ENCODE peak calls at places on chromosome 13, in five cellular contexts. U is astrocyte of the cerebellum, V is K562, G is lower leg skin, O is breast epithelium. L is an unnamed sample.

GRCh38 chr13:46715363-46715762 is 81.6 kb downstream of the ESD start:
- DNase-seq in U (no peak), V (no peak), G (no peak), O (no peak), L (no peak)

GRCh38 chr13:51826606-51827005 is 18.4 kb downstream of the TMEM272 start:
- DNase-seq in U (no peak), V (no peak), G (no peak), O (peak), L (no peak)

GRCh38 chr13:66578305-66578704 is 651.8 kb downstream of the PCDH9 start:
- DNase-seq in U (no peak), V (no peak), G (no peak), O (no peak), L (no peak)

GRCh38 chr13:38262211-38262610 is 87.4 kb upstream of the UFM1 start:
- DNase-seq in U (no peak), V (no peak), G (no peak), O (no peak), L (no peak)

GRCh38 chr13:60032836-60033235 is 130.9 kb downstream of the DIAPH3 start:
- DNase-seq in U (no peak), V (no peak), G (no peak), O (no peak), L (no peak)

GRCh38 chr13:79779761-79780160 is 298.8 kb downstream of the NDFIP2 start:
- DNase-seq in U (no peak), V (no peak), G (no peak), O (peak), L (no peak)

GRCh38 chr13:97226013-97226412 is 3.9 kb downstream of the MBNL2 start:
- DNase-seq in U (no peak), V (peak), G (no peak), O (no peak), L (peak)

GRCh38 chr13:112977525-112977924 is 8.5 kb downstream of the MCF2L start:
- DNase-seq in U (no peak), V (no peak), G (no peak), O (no peak), L (no peak)

GRCh38 chr13:73387318-73387717 is 328.5 kb downstream of the KLF5 start:
- DNase-seq in U (no peak), V (no peak), G (no peak), O (no peak), L (no peak)

GRCh38 chr13:102122147-102122546 is 279.7 kb downstream of the FGF14 start:
- DNase-seq in U (no peak), V (no peak), G (no peak), O (no peak), L (no peak)

GRCh38 chr13:38670627-38671026 is 16.2 kb upstream of the FREM2 start:
- DNase-seq in U (peak), V (no peak), G (no peak), O (no peak), L (no peak)

GRCh38 chr13:99376924-99377323 is 69.7 kb upstream of the GPR183 start:
- DNase-seq in U (no peak), V (no peak), G (peak), O (no peak), L (no peak)

GRCh38 chr13:74288361-74288911 is 154.2 kb upstream of the KLF12 start:
- DNase-seq in U (no peak), V (no peak), G (peak), O (no peak), L (peak)

GRCh38 chr13:51449018-51449417 is 3.8 kb downstream of the INTS6 start:
- DNase-seq in U (no peak), V (no peak), G (no peak), O (no peak), L (no peak)

GRCh38 chr13:51861728-51862300 is at the start of gene CCDC70:
- DNase-seq in U (no peak), V (peak), G (no peak), O (no peak), L (no peak)

GRCh38 chr13:48160879-48161278 is 66.0 kb upstream of the MED4 start:
- DNase-seq in U (no peak), V (peak), G (peak), O (no peak), L (no peak)

GRCh38 chr13:88800505-88800904 is 1129.3 kb downstream of the SLITRK5 start:
- DNase-seq in U (no peak), V (no peak), G (no peak), O (no peak), L (no peak)

GRCh38 chr13:72004975-72005374 is 138.0 kb upstream of the DACH1 start:
- DNase-seq in U (peak), V (no peak), G (no peak), O (no peak), L (no peak)

GRCh38 chr13:112857914-112858490 is 111.0 kb upstream of the MCF2L start:
- DNase-seq in U (no peak), V (no peak), G (no peak), O (no peak), L (no peak)

GRCh38 chr13:106047859-106048258 is 487.6 kb downstream of the EFNB2 start:
- DNase-seq in U (no peak), V (no peak), G (no peak), O (no peak), L (no peak)

DNA sequence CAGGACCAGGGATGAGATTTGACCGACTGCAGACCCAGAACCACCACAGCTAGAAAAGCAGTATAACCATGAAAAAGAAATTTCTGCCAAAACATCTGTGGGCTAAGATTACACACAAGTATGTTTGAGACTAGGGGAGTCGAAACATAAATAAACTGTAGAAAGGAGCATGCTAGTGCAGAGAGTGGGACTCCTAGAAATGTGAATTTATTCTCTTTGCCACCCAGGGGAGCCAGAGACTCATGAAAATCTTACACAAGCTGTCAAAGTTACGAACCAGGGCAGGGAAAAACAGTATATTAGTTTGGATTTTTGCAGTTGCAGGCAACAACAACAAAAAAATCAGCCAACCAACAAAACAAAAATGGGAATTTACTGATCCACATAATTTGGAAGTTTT is 12.3 kb upstream of the HSPH1 start:
- DNase-seq in U (peak), V (no peak), G (no peak), O (no peak), L (no peak)
- TF ChIP-seq CTCF in U (peak), V (peak), G (no peak), O (no peak), L (no peak)

GRCh38 chr13:109769275-109769674 is 17.1 kb downstream of the IRS2 start:
- DNase-seq in U (no peak), V (no peak), G (no peak), O (no peak), L (no peak)
- H3K4me3 ChIP-seq in U (no peak), V (no peak), G (no peak), O (no peak), L (no peak)

GRCh38 chr13:30038884-30039283 is 188.5 kb upstream of the UBL3 start:
- DNase-seq in U (no peak), V (no peak), G (no peak), O (no peak), L (no peak)
- TF ChIP-seq CTCF in U (no peak), V (no peak), G (no peak), O (no peak), L (no peak)

GRCh38 chr13:91169641-91170040 is 177.8 kb upstream of the MIR17HG start:
- DNase-seq in U (peak), V (no peak), G (no peak), O (no peak), L (no peak)

GRCh38 chr13:91172160-91172559 is 175.3 kb upstream of the MIR17HG start:
- DNase-seq in U (no peak), V (no peak), G (no peak), O (no peak), L (no peak)

DNA sequence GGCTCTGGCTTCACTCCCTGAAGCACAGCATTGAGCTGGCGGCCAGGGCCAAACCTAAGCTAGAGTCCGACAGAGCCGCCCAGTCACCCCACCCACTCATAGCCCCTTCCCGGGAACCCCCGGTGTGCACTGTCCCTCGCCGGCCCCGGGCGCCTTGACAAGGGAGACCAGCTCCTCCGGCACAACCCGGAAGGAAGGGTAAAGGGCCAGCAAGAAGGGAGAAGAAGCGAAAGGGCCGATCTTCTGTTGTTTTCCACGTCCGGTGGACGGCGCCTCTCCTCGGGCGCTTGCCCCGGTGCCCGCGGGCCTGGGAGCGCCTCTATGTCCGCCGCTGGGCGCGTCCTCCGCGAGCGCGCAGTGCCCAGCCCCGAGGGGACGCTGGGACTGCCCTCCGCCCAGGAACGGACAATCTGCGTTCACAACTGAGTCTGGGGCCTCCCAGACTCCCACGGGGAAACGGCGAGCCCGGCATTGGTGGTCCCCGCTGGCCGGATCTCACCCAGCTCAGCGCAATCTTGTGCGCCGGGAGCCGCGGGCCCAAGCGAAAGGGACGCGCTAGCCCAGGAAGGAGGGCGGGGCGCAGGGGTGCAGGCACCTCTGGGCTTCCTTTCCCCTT is 172.5 kb upstream of the MIR17HG start:
- DNase-seq in U (no peak), V (no peak), G (no peak), O (no peak), L (no peak)
- H3K4me3 ChIP-seq in U (peak), V (no peak), G (no peak), O (peak), L (no peak)

GRCh38 chr13:27665333-27665732 is 43.6 kb downstream of the POLR1D start:
- DNase-seq in U (no peak), V (no peak), G (no peak), O (no peak), L (no peak)
- TF ChIP-seq CTCF in U (peak), V (no peak), G (no peak), O (no peak), L (no peak)

GRCh38 chr13:75365724-75366173 is 116.2 kb downstream of the TBC1D4 start:
- DNase-seq in U (no peak), V (peak), G (no peak), O (no peak), L (no peak)
- H3K4me3 ChIP-seq in U (no peak), V (no peak), G (no peak), O (no peak), L (no peak)

GRCh38 chr13:75482820-75483079 is 781 bp upstream of the TBC1D4 start:
- DNase-seq in U (no peak), V (no peak), G (no peak), O (no peak), L (no peak)
- TF ChIP-seq CTCF in U (no peak), V (no peak), G (no peak), O (no peak), L (no peak)

GRCh38 chr13:44307255-44307654 is 66.4 kb upstream of the SERP2 start:
- DNase-seq in U (no peak), V (no peak), G (no peak), O (no peak), L (no peak)

GRCh38 chr13:44305845-44306244 is 67.8 kb upstream of the SERP2 start:
- DNase-seq in U (no peak), V (no peak), G (no peak), O (no peak), L (no peak)

GRCh38 chr13:44306401-44307192 is 67.0 kb upstream of the SERP2 start:
- DNase-seq in U (peak), V (no peak), G (no peak), O (peak), L (no peak)

GRCh38 chr13:44308352-44308751 is 65.3 kb upstream of the SERP2 start:
- DNase-seq in U (no peak), V (no peak), G (no peak), O (no peak), L (no peak)

DNA sequence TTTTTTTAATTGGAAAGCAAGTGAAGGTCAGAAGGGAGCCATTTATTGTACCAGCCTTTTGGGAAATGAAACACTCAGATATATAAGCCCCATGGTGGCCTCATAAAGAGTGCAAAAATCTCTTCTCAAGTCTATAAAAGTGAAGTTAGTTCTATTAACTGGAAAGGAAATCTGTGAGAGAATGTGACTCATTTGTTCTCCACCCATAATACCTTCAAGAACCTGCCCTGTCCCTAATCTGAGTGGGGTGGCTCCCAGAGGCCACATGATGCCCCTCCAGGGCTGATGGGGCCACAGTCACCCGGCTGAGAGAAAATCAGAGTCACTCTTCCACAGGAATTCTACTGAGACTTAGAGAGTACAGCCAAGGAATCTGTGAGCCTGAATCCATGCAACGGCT is 65.8 kb upstream of the SERP2 start:
- DNase-seq in U (no peak), V (no peak), G (no peak), O (no peak), L (no peak)
- H3K4me3 ChIP-seq in U (no peak), V (no peak), G (no peak), O (no peak), L (no peak)

GRCh38 chr13:24865158-24865557 is 101.2 kb downstream of the RNF17 start:
- DNase-seq in U (no peak), V (no peak), G (no peak), O (no peak), L (no peak)
- TF ChIP-seq CTCF in U (no peak), V (no peak), G (no peak), O (no peak), L (no peak)

GRCh38 chr13:42732073-42732472 is 49.3 kb upstream of the FAM216B start:
- DNase-seq in U (no peak), V (no peak), G (no peak), O (no peak), L (no peak)
- H3K4me3 ChIP-seq in U (no peak), V (no peak), G (no peak), O (no peak), L (no peak)

L was measured in MM.1S.